ENCODE peak calls at places on chromosomes 6 and 20, in ten cellular contexts. One of them, this sample, is unnamed.

GRCh38 chr6:12719017-12719416 is 2.5 kb downstream of the PHACTR1 start:
- DNase-seq in fibroblast of lung: no peak
- DNase-seq in foreskin fibroblast: no peak
- DNase-seq in adrenal gland: no peak
- DNase-seq in body of pancreas: no peak
- DNase-seq in AG09309: no peak
- DNase-seq in PC-9: no peak
- DNase-seq in CD8-positive, alpha-beta memory T cell: no peak
- DNase-seq in SJSA1: no peak
- DNase-seq in hepatocyte: no peak
- DNase-seq in this sample: no peak

GRCh38 chr6:145137425-145137824 is 597.9 kb downstream of the EPM2A start:
- DNase-seq in fibroblast of lung: peak
- DNase-seq in foreskin fibroblast: no peak
- DNase-seq in adrenal gland: no peak
- DNase-seq in body of pancreas: no peak
- DNase-seq in AG09309: no peak
- DNase-seq in PC-9: no peak
- DNase-seq in CD8-positive, alpha-beta memory T cell: no peak
- DNase-seq in SJSA1: no peak
- DNase-seq in hepatocyte: no peak
- DNase-seq in this sample: no peak

GRCh38 chr6:54770328-54770727 is 76.2 kb upstream of the FAM83B start:
- DNase-seq in fibroblast of lung: no peak
- DNase-seq in foreskin fibroblast: no peak
- DNase-seq in adrenal gland: no peak
- DNase-seq in body of pancreas: no peak
- DNase-seq in AG09309: no peak
- DNase-seq in PC-9: no peak
- DNase-seq in CD8-positive, alpha-beta memory T cell: no peak
- DNase-seq in SJSA1: no peak
- DNase-seq in hepatocyte: no peak
- DNase-seq in this sample: no peak

GRCh38 chr20:61576372-61576771 is 324.3 kb downstream of the CDH4 start:
- DNase-seq in fibroblast of lung: no peak
- DNase-seq in foreskin fibroblast: no peak
- DNase-seq in adrenal gland: no peak
- DNase-seq in body of pancreas: no peak
- DNase-seq in AG09309: no peak
- DNase-seq in PC-9: no peak
- DNase-seq in CD8-positive, alpha-beta memory T cell: no peak
- DNase-seq in SJSA1: no peak
- DNase-seq in hepatocyte: no peak
- DNase-seq in this sample: no peak

GRCh38 chr6:157832250-157832967 is 9.4 kb downstream of the SNX9 start:
- DNase-seq in fibroblast of lung: peak
- DNase-seq in foreskin fibroblast: no peak
- DNase-seq in adrenal gland: no peak
- DNase-seq in body of pancreas: no peak
- DNase-seq in AG09309: peak
- DNase-seq in PC-9: no peak
- DNase-seq in CD8-positive, alpha-beta memory T cell: no peak
- DNase-seq in SJSA1: no peak
- DNase-seq in hepatocyte: no peak
- DNase-seq in this sample: peak

GRCh38 chr6:109239918-109240321 is 142.3 kb downstream of the CD164 start:
- DNase-seq in fibroblast of lung: no peak
- DNase-seq in foreskin fibroblast: no peak
- DNase-seq in adrenal gland: peak
- DNase-seq in body of pancreas: no peak
- DNase-seq in AG09309: no peak
- DNase-seq in PC-9: no peak
- DNase-seq in CD8-positive, alpha-beta memory T cell: no peak
- DNase-seq in SJSA1: no peak
- DNase-seq in hepatocyte: no peak
- DNase-seq in this sample: no peak

GRCh38 chr6:68730291-68731054 is 95.4 kb downstream of the ADGRB3 start:
- DNase-seq in fibroblast of lung: peak
- DNase-seq in foreskin fibroblast: no peak
- DNase-seq in adrenal gland: no peak
- DNase-seq in body of pancreas: no peak
- DNase-seq in AG09309: no peak
- DNase-seq in PC-9: no peak
- DNase-seq in CD8-positive, alpha-beta memory T cell: no peak
- DNase-seq in SJSA1: no peak
- DNase-seq in hepatocyte: no peak
- DNase-seq in this sample: no peak

GRCh38 chr20:53922901-53923314 is 147.5 kb downstream of the BCAS1 start:
- DNase-seq in fibroblast of lung: no peak
- DNase-seq in foreskin fibroblast: no peak
- DNase-seq in adrenal gland: no peak
- DNase-seq in body of pancreas: no peak
- DNase-seq in AG09309: no peak
- DNase-seq in PC-9: no peak
- DNase-seq in CD8-positive, alpha-beta memory T cell: no peak
- DNase-seq in SJSA1: no peak
- DNase-seq in hepatocyte: no peak
- DNase-seq in this sample: no peak

GRCh38 chr6:137261393-137262154 is 42.4 kb upstream of the IFNGR1 start:
- DNase-seq in fibroblast of lung: peak
- DNase-seq in foreskin fibroblast: peak
- DNase-seq in adrenal gland: no peak
- DNase-seq in body of pancreas: no peak
- DNase-seq in AG09309: no peak
- DNase-seq in PC-9: no peak
- DNase-seq in CD8-positive, alpha-beta memory T cell: no peak
- DNase-seq in SJSA1: no peak
- DNase-seq in hepatocyte: peak
- DNase-seq in this sample: no peak

GRCh38 chr20:11921326-11921725 is 3.6 kb downstream of the BTBD3 start:
- DNase-seq in fibroblast of lung: peak
- DNase-seq in foreskin fibroblast: peak
- DNase-seq in adrenal gland: no peak
- DNase-seq in body of pancreas: no peak
- DNase-seq in AG09309: no peak
- DNase-seq in PC-9: no peak
- DNase-seq in CD8-positive, alpha-beta memory T cell: no peak
- DNase-seq in SJSA1: no peak
- DNase-seq in hepatocyte: no peak
- DNase-seq in this sample: no peak

GRCh38 chr6:150176152-150176551 is 33.3 kb downstream of the PPP1R14C start:
- DNase-seq in fibroblast of lung: no peak
- DNase-seq in foreskin fibroblast: no peak
- DNase-seq in adrenal gland: no peak
- DNase-seq in body of pancreas: no peak
- DNase-seq in AG09309: no peak
- DNase-seq in PC-9: peak
- DNase-seq in CD8-positive, alpha-beta memory T cell: no peak
- DNase-seq in SJSA1: no peak
- DNase-seq in hepatocyte: no peak
- DNase-seq in this sample: no peak

DNA sequence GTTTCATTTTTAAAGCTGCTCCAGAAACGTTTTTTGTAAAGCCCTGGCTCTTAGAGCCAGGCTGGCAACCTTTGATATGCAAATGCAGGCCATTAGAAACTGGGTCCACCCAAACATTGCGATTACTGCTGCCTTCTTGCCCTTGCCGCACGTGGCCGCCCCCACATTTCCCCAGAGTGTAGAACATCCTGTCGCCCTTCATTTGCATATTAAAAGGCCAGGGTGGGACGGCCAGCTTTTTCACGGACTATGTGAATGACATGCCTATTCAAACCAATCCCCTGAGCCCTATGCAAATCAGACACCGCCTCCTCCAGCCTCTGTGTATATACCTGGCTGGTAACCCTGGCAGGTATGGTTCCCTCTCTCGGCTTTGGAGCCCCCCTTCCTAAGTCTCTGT is 60.3 kb upstream of the SAMD5 start:
- DNase-seq in fibroblast of lung: no peak
- DNase-seq in foreskin fibroblast: no peak
- DNase-seq in adrenal gland: no peak
- DNase-seq in body of pancreas: peak
- DNase-seq in AG09309: no peak
- DNase-seq in PC-9: peak
- DNase-seq in CD8-positive, alpha-beta memory T cell: no peak
- DNase-seq in SJSA1: no peak
- DNase-seq in hepatocyte: no peak
- DNase-seq in this sample: no peak
- H3K4me3 ChIP-seq in fibroblast of lung: no peak
- H3K4me3 ChIP-seq in foreskin fibroblast: no peak
- H3K4me3 ChIP-seq in adrenal gland: no peak
- H3K4me3 ChIP-seq in body of pancreas: no peak
- H3K4me3 ChIP-seq in AG09309: no peak
- H3K4me3 ChIP-seq in PC-9: peak
- H3K4me3 ChIP-seq in CD8-positive, alpha-beta memory T cell: no peak
- H3K4me3 ChIP-seq in SJSA1: no peak
- H3K4me3 ChIP-seq in hepatocyte: no peak
- H3K4me3 ChIP-seq in this sample: no peak

GRCh38 chr20:46546936-46547335 is 3.5 kb downstream of the OCSTAMP start:
- DNase-seq in fibroblast of lung: no peak
- DNase-seq in foreskin fibroblast: no peak
- DNase-seq in adrenal gland: no peak
- DNase-seq in body of pancreas: no peak
- DNase-seq in AG09309: no peak
- DNase-seq in PC-9: no peak
- DNase-seq in CD8-positive, alpha-beta memory T cell: no peak
- DNase-seq in SJSA1: no peak
- DNase-seq in hepatocyte: no peak
- DNase-seq in this sample: no peak

GRCh38 chr20:46548688-46549087 is 1.8 kb downstream of the OCSTAMP start:
- DNase-seq in fibroblast of lung: no peak
- DNase-seq in foreskin fibroblast: no peak
- DNase-seq in adrenal gland: no peak
- DNase-seq in body of pancreas: no peak
- DNase-seq in AG09309: no peak
- DNase-seq in PC-9: no peak
- DNase-seq in CD8-positive, alpha-beta memory T cell: no peak
- DNase-seq in SJSA1: no peak
- DNase-seq in hepatocyte: no peak
- DNase-seq in this sample: no peak

GRCh38 chr20:46546293-46546692 is 4.2 kb downstream of the OCSTAMP start:
- DNase-seq in fibroblast of lung: no peak
- DNase-seq in foreskin fibroblast: no peak
- DNase-seq in adrenal gland: no peak
- DNase-seq in body of pancreas: no peak
- DNase-seq in AG09309: no peak
- DNase-seq in PC-9: no peak
- DNase-seq in CD8-positive, alpha-beta memory T cell: no peak
- DNase-seq in SJSA1: no peak
- DNase-seq in hepatocyte: no peak
- DNase-seq in this sample: no peak

GRCh38 chr20:46549188-46549967 is 1.1 kb downstream of the OCSTAMP start:
- DNase-seq in fibroblast of lung: no peak
- DNase-seq in foreskin fibroblast: no peak
- DNase-seq in adrenal gland: no peak
- DNase-seq in body of pancreas: no peak
- DNase-seq in AG09309: no peak
- DNase-seq in PC-9: no peak
- DNase-seq in CD8-positive, alpha-beta memory T cell: no peak
- DNase-seq in SJSA1: no peak
- DNase-seq in hepatocyte: no peak
- DNase-seq in this sample: no peak

GRCh38 chr20:46547995-46548394 is 2.5 kb downstream of the OCSTAMP start:
- DNase-seq in fibroblast of lung: no peak
- DNase-seq in foreskin fibroblast: no peak
- DNase-seq in adrenal gland: no peak
- DNase-seq in body of pancreas: no peak
- DNase-seq in AG09309: no peak
- DNase-seq in PC-9: no peak
- DNase-seq in CD8-positive, alpha-beta memory T cell: no peak
- DNase-seq in SJSA1: no peak
- DNase-seq in hepatocyte: no peak
- DNase-seq in this sample: no peak
- H3K4me3 ChIP-seq in fibroblast of lung: no peak
- H3K4me3 ChIP-seq in foreskin fibroblast: no peak
- H3K4me3 ChIP-seq in adrenal gland: no peak
- H3K4me3 ChIP-seq in body of pancreas: no peak
- H3K4me3 ChIP-seq in AG09309: no peak
- H3K4me3 ChIP-seq in PC-9: no peak
- H3K4me3 ChIP-seq in CD8-positive, alpha-beta memory T cell: no peak
- H3K4me3 ChIP-seq in SJSA1: no peak
- H3K4me3 ChIP-seq in hepatocyte: no peak
- H3K4me3 ChIP-seq in this sample: no peak

GRCh38 chr20:58228484-58229197 is at the start of gene ANKRD60:
- DNase-seq in fibroblast of lung: peak
- DNase-seq in foreskin fibroblast: peak
- DNase-seq in adrenal gland: no peak
- DNase-seq in body of pancreas: no peak
- DNase-seq in AG09309: no peak
- DNase-seq in PC-9: no peak
- DNase-seq in CD8-positive, alpha-beta memory T cell: peak
- DNase-seq in SJSA1: no peak
- DNase-seq in hepatocyte: peak
- DNase-seq in this sample: no peak

GRCh38 chr20:58231678-58232077 is 3.2 kb upstream of the ANKRD60 start:
- DNase-seq in fibroblast of lung: peak
- DNase-seq in foreskin fibroblast: no peak
- DNase-seq in adrenal gland: no peak
- DNase-seq in body of pancreas: no peak
- DNase-seq in AG09309: no peak
- DNase-seq in PC-9: no peak
- DNase-seq in CD8-positive, alpha-beta memory T cell: no peak
- DNase-seq in SJSA1: no peak
- DNase-seq in hepatocyte: no peak
- DNase-seq in this sample: no peak

GRCh38 chr20:58228103-58228483 is 360 bp downstream of the ANKRD60 start:
- DNase-seq in fibroblast of lung: peak
- DNase-seq in foreskin fibroblast: no peak
- DNase-seq in adrenal gland: no peak
- DNase-seq in body of pancreas: no peak
- DNase-seq in AG09309: no peak
- DNase-seq in PC-9: no peak
- DNase-seq in CD8-positive, alpha-beta memory T cell: no peak
- DNase-seq in SJSA1: no peak
- DNase-seq in hepatocyte: no peak
- DNase-seq in this sample: no peak

GRCh38 chr20:58227391-58228102 is 906 bp downstream of the ANKRD60 start:
- DNase-seq in fibroblast of lung: no peak
- DNase-seq in foreskin fibroblast: no peak
- DNase-seq in adrenal gland: no peak
- DNase-seq in body of pancreas: no peak
- DNase-seq in AG09309: no peak
- DNase-seq in PC-9: no peak
- DNase-seq in CD8-positive, alpha-beta memory T cell: no peak
- DNase-seq in SJSA1: no peak
- DNase-seq in hepatocyte: no peak
- DNase-seq in this sample: no peak

GRCh38 chr20:58229198-58229802 is 847 bp upstream of the ANKRD60 start:
- DNase-seq in fibroblast of lung: peak
- DNase-seq in foreskin fibroblast: no peak
- DNase-seq in adrenal gland: no peak
- DNase-seq in body of pancreas: no peak
- DNase-seq in AG09309: no peak
- DNase-seq in PC-9: no peak
- DNase-seq in CD8-positive, alpha-beta memory T cell: no peak
- DNase-seq in SJSA1: no peak
- DNase-seq in hepatocyte: no peak
- DNase-seq in this sample: no peak
- H3K4me3 ChIP-seq in fibroblast of lung: no peak
- H3K4me3 ChIP-seq in foreskin fibroblast: no peak
- H3K4me3 ChIP-seq in adrenal gland: no peak
- H3K4me3 ChIP-seq in body of pancreas: no peak
- H3K4me3 ChIP-seq in AG09309: no peak
- H3K4me3 ChIP-seq in PC-9: no peak
- H3K4me3 ChIP-seq in CD8-positive, alpha-beta memory T cell: no peak
- H3K4me3 ChIP-seq in SJSA1: no peak
- H3K4me3 ChIP-seq in hepatocyte: peak
- H3K4me3 ChIP-seq in this sample: peak

GRCh38 chr6:26653007-26653406 is 6.5 kb downstream of the ZNF322 start:
- DNase-seq in fibroblast of lung: no peak
- DNase-seq in foreskin fibroblast: no peak
- DNase-seq in adrenal gland: no peak
- DNase-seq in body of pancreas: no peak
- DNase-seq in AG09309: no peak
- DNase-seq in PC-9: no peak
- DNase-seq in CD8-positive, alpha-beta memory T cell: no peak
- DNase-seq in SJSA1: no peak
- DNase-seq in hepatocyte: no peak
- DNase-seq in this sample: no peak
- H3K4me3 ChIP-seq in fibroblast of lung: no peak
- H3K4me3 ChIP-seq in foreskin fibroblast: no peak
- H3K4me3 ChIP-seq in adrenal gland: no peak
- H3K4me3 ChIP-seq in body of pancreas: no peak
- H3K4me3 ChIP-seq in AG09309: no peak
- H3K4me3 ChIP-seq in PC-9: no peak
- H3K4me3 ChIP-seq in CD8-positive, alpha-beta memory T cell: no peak
- H3K4me3 ChIP-seq in SJSA1: no peak
- H3K4me3 ChIP-seq in hepatocyte: no peak
- H3K4me3 ChIP-seq in this sample: no peak